ENCODE peak calls at places on chromosomes 6 and 20, in eight cellular contexts. One of them, this sample, is unnamed.

GRCh38 chr6:13614126-13614925 is 809 bp upstream of the NOL7 start:
- DNase-seq in foreskin fibroblast: peak; percentile 30
- DNase-seq in endothelial cell of umbilical vein: no peak
- DNase-seq in choroid plexus epithelial cell: peak; percentile 52
- DNase-seq in mucosa of descending colon: peak; percentile 76
- DNase-seq in lung: peak; percentile 42
- DNase-seq in CD8-positive, alpha-beta T cell: peak; percentile 35
- DNase-seq in neural progenitor cell: peak; percentile 73
- DNase-seq in this sample: no peak

GRCh38 chr6:139380168-139380567 is 5.7 kb upstream of the CITED2 start:
- DNase-seq in foreskin fibroblast: no peak
- DNase-seq in endothelial cell of umbilical vein: no peak
- DNase-seq in choroid plexus epithelial cell: no peak
- DNase-seq in mucosa of descending colon: no peak
- DNase-seq in lung: no peak
- DNase-seq in CD8-positive, alpha-beta T cell: no peak
- DNase-seq in neural progenitor cell: no peak
- DNase-seq in this sample: no peak

GRCh38 chr6:160261991-160262718 is 3.5 kb upstream of the SLC22A2 start:
- DNase-seq in foreskin fibroblast: no peak
- DNase-seq in endothelial cell of umbilical vein: no peak
- DNase-seq in choroid plexus epithelial cell: peak; percentile 63
- DNase-seq in mucosa of descending colon: no peak
- DNase-seq in lung: no peak
- DNase-seq in CD8-positive, alpha-beta T cell: no peak
- DNase-seq in neural progenitor cell: no peak
- DNase-seq in this sample: no peak

GRCh38 chr20:17625246-17626051 is 55.6 kb downstream of the DSTN start:
- DNase-seq in foreskin fibroblast: no peak
- DNase-seq in endothelial cell of umbilical vein: no peak
- DNase-seq in choroid plexus epithelial cell: no peak
- DNase-seq in mucosa of descending colon: peak; percentile 52
- DNase-seq in lung: no peak
- DNase-seq in CD8-positive, alpha-beta T cell: no peak
- DNase-seq in neural progenitor cell: no peak
- DNase-seq in this sample: no peak

GRCh38 chr20:56722042-56722441 is 92.9 kb downstream of the TFAP2C start:
- DNase-seq in foreskin fibroblast: no peak
- DNase-seq in endothelial cell of umbilical vein: no peak
- DNase-seq in choroid plexus epithelial cell: no peak
- DNase-seq in mucosa of descending colon: no peak
- DNase-seq in lung: no peak
- DNase-seq in CD8-positive, alpha-beta T cell: no peak
- DNase-seq in neural progenitor cell: no peak
- DNase-seq in this sample: no peak

GRCh38 chr6:18045507-18045906 is 58.1 kb upstream of the KIF13A start:
- DNase-seq in foreskin fibroblast: no peak
- DNase-seq in endothelial cell of umbilical vein: no peak
- DNase-seq in choroid plexus epithelial cell: no peak
- DNase-seq in mucosa of descending colon: no peak
- DNase-seq in lung: no peak
- DNase-seq in CD8-positive, alpha-beta T cell: no peak
- DNase-seq in neural progenitor cell: no peak
- DNase-seq in this sample: no peak

GRCh38 chr6:71533939-71534379 is 245.3 kb downstream of the OGFRL1 start:
- DNase-seq in foreskin fibroblast: no peak
- DNase-seq in endothelial cell of umbilical vein: peak; percentile 36
- DNase-seq in choroid plexus epithelial cell: peak; percentile 65
- DNase-seq in mucosa of descending colon: no peak
- DNase-seq in lung: no peak
- DNase-seq in CD8-positive, alpha-beta T cell: no peak
- DNase-seq in neural progenitor cell: no peak
- DNase-seq in this sample: no peak

GRCh38 chr20:32205502-32206382 is 1.8 kb downstream of the PLAGL2 start:
- DNase-seq in foreskin fibroblast: no peak
- DNase-seq in endothelial cell of umbilical vein: no peak
- DNase-seq in choroid plexus epithelial cell: peak; percentile 48
- DNase-seq in mucosa of descending colon: no peak
- DNase-seq in lung: no peak
- DNase-seq in CD8-positive, alpha-beta T cell: no peak
- DNase-seq in neural progenitor cell: peak; percentile 59
- DNase-seq in this sample: no peak

GRCh38 chr6:117605169-117605826 is 3.0 kb upstream of the GOPC start:
- DNase-seq in foreskin fibroblast: peak; percentile 64
- DNase-seq in endothelial cell of umbilical vein: peak; percentile 78
- DNase-seq in choroid plexus epithelial cell: peak; percentile 94
- DNase-seq in mucosa of descending colon: no peak
- DNase-seq in lung: no peak
- DNase-seq in CD8-positive, alpha-beta T cell: peak; percentile 43
- DNase-seq in neural progenitor cell: peak; percentile 66
- DNase-seq in this sample: peak; percentile 47

GRCh38 chr20:3701061-3701998 is 11.1 kb downstream of the SIGLEC1 start:
- DNase-seq in foreskin fibroblast: no peak
- DNase-seq in endothelial cell of umbilical vein: no peak
- DNase-seq in choroid plexus epithelial cell: no peak
- DNase-seq in mucosa of descending colon: no peak
- DNase-seq in lung: no peak
- DNase-seq in CD8-positive, alpha-beta T cell: no peak
- DNase-seq in neural progenitor cell: no peak
- DNase-seq in this sample: no peak

GRCh38 chr6:43228951-43229802 is at the start of gene DNPH1:
- DNase-seq in foreskin fibroblast: peak; percentile 65
- DNase-seq in endothelial cell of umbilical vein: peak; percentile 70
- DNase-seq in choroid plexus epithelial cell: peak; percentile 63
- DNase-seq in mucosa of descending colon: peak; percentile 82
- DNase-seq in lung: peak; percentile 76
- DNase-seq in CD8-positive, alpha-beta T cell: peak; percentile 74
- DNase-seq in neural progenitor cell: peak; percentile 90
- DNase-seq in this sample: no peak

GRCh38 chr6:1027109-1027794 is 284.6 kb upstream of the FOXQ1 start:
- DNase-seq in foreskin fibroblast: peak; percentile 87
- DNase-seq in endothelial cell of umbilical vein: no peak
- DNase-seq in choroid plexus epithelial cell: peak; percentile 74
- DNase-seq in mucosa of descending colon: no peak
- DNase-seq in lung: no peak
- DNase-seq in CD8-positive, alpha-beta T cell: no peak
- DNase-seq in neural progenitor cell: no peak
- DNase-seq in this sample: no peak

GRCh38 chr6:153780011-153780410 is 259.0 kb upstream of the OPRM1 start:
- DNase-seq in foreskin fibroblast: no peak
- DNase-seq in endothelial cell of umbilical vein: no peak
- DNase-seq in choroid plexus epithelial cell: no peak
- DNase-seq in mucosa of descending colon: no peak
- DNase-seq in lung: no peak
- DNase-seq in CD8-positive, alpha-beta T cell: no peak
- DNase-seq in neural progenitor cell: no peak
- DNase-seq in this sample: no peak

GRCh38 chr20:5612476-5613291 is 137.5 kb upstream of the SHLD1 start:
- DNase-seq in foreskin fibroblast: peak; percentile 9
- DNase-seq in endothelial cell of umbilical vein: peak; percentile 55
- DNase-seq in choroid plexus epithelial cell: no peak
- DNase-seq in mucosa of descending colon: no peak
- DNase-seq in lung: no peak
- DNase-seq in CD8-positive, alpha-beta T cell: no peak
- DNase-seq in neural progenitor cell: no peak
- DNase-seq in this sample: no peak

GRCh38 chr6:168407842-168408241 is 33.1 kb upstream of the SMOC2 start:
- DNase-seq in foreskin fibroblast: no peak
- DNase-seq in endothelial cell of umbilical vein: no peak
- DNase-seq in choroid plexus epithelial cell: no peak
- DNase-seq in mucosa of descending colon: no peak
- DNase-seq in lung: no peak
- DNase-seq in CD8-positive, alpha-beta T cell: no peak
- DNase-seq in neural progenitor cell: no peak
- DNase-seq in this sample: no peak

GRCh38 chr6:109714156-109714555 is 23.1 kb downstream of the FIG4 start:
- DNase-seq in foreskin fibroblast: no peak
- DNase-seq in endothelial cell of umbilical vein: no peak
- DNase-seq in choroid plexus epithelial cell: no peak
- DNase-seq in mucosa of descending colon: no peak
- DNase-seq in lung: no peak
- DNase-seq in CD8-positive, alpha-beta T cell: no peak
- DNase-seq in neural progenitor cell: no peak
- DNase-seq in this sample: no peak

DNA sequence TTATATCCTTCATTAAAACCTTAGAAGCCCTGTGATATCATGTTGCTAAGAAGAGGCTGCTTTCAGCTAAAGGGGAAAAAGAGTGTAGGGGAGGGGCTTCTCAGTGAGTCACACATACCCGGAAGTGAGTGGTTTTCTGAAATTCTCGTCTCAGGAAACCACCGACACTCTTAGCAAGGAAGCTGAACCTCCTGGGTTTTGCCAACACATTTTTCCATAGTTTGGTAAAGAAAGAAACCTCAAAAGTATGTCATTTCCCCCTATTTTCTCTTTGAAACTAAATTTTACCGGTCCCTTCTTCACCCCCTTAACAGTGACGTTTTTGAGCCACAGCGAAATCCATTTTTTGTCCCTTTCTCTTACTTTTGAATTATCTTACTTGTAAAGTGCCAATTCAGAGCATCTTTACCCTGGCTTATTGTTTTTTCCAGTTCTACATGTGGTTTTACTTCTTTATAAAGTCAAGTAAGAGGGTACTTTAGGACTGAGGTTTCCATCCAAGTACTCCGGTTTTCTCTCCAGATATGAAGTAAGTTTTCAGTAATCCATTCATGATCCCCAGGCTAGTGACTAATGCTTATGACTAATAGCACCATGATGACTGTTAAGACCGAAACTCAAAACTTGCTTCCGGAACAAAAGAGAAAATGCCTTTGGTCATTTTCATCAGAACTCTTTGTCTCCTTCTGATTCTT is 219.3 kb downstream of the ARHGAP18 start:
- DNase-seq in foreskin fibroblast: peak; percentile 94
- DNase-seq in endothelial cell of umbilical vein: peak; percentile 95
- DNase-seq in choroid plexus epithelial cell: peak; percentile 99
- DNase-seq in mucosa of descending colon: no peak
- DNase-seq in lung: peak; percentile 49
- DNase-seq in CD8-positive, alpha-beta T cell: peak; percentile 63
- DNase-seq in neural progenitor cell: no peak
- DNase-seq in this sample: peak; percentile 93
- H3K4me3 ChIP-seq in foreskin fibroblast: peak overlapping the region; percentile 68
- H3K4me3 ChIP-seq in endothelial cell of umbilical vein: peak overlapping the region; percentile 83
- H3K4me3 ChIP-seq in choroid plexus epithelial cell: peak overlapping the region; percentile 35
- H3K4me3 ChIP-seq in mucosa of descending colon: no peak overlapping the region
- H3K4me3 ChIP-seq in lung: no peak overlapping the region
- H3K4me3 ChIP-seq in CD8-positive, alpha-beta T cell: peak overlapping the region; percentile 9
- H3K4me3 ChIP-seq in neural progenitor cell: no peak overlapping the region
- H3K4me3 ChIP-seq in this sample: peak overlapping the region; percentile 30

GRCh38 chr6:34146021-34146782 is at the start of gene GRM4:
- DNase-seq in foreskin fibroblast: no peak
- DNase-seq in endothelial cell of umbilical vein: no peak
- DNase-seq in choroid plexus epithelial cell: no peak
- DNase-seq in mucosa of descending colon: peak; percentile 10
- DNase-seq in lung: no peak
- DNase-seq in CD8-positive, alpha-beta T cell: no peak
- DNase-seq in neural progenitor cell: no peak
- DNase-seq in this sample: no peak
- TF ChIP-seq CTCF in foreskin fibroblast: no peak
- TF ChIP-seq CTCF in endothelial cell of umbilical vein: no peak
- TF ChIP-seq CTCF in choroid plexus epithelial cell: no peak
- TF ChIP-seq CTCF in mucosa of descending colon: no peak
- TF ChIP-seq CTCF in lung: no peak
- TF ChIP-seq CTCF in CD8-positive, alpha-beta T cell: no peak
- TF ChIP-seq CTCF in neural progenitor cell: no peak
- TF ChIP-seq CTCF in this sample: peak; percentile 0

GRCh38 chr20:16574656-16575355 is 1.6 kb upstream of the KIF16B start:
- DNase-seq in foreskin fibroblast: peak; percentile 72
- DNase-seq in endothelial cell of umbilical vein: peak; percentile 83
- DNase-seq in choroid plexus epithelial cell: peak; percentile 83
- DNase-seq in mucosa of descending colon: peak; percentile 95
- DNase-seq in lung: peak; percentile 87
- DNase-seq in CD8-positive, alpha-beta T cell: peak; percentile 74
- DNase-seq in neural progenitor cell: peak; percentile 89
- DNase-seq in this sample: no peak
- H3K4me3 ChIP-seq in foreskin fibroblast: peak overlapping the region; percentile 59
- H3K4me3 ChIP-seq in endothelial cell of umbilical vein: peak overlapping the region; percentile 67
- H3K4me3 ChIP-seq in choroid plexus epithelial cell: peak overlapping the region; percentile 70
- H3K4me3 ChIP-seq in mucosa of descending colon: no peak overlapping the region
- H3K4me3 ChIP-seq in lung: peak overlapping the region; percentile 42
- H3K4me3 ChIP-seq in CD8-positive, alpha-beta T cell: peak overlapping the region; percentile 54
- H3K4me3 ChIP-seq in neural progenitor cell: peak overlapping the region; percentile 56
- H3K4me3 ChIP-seq in this sample: peak overlapping the region; percentile 55

GRCh38 chr6:156875062-156875461 is 97.9 kb downstream of the ARID1B start:
- DNase-seq in foreskin fibroblast: no peak
- DNase-seq in endothelial cell of umbilical vein: no peak
- DNase-seq in choroid plexus epithelial cell: no peak
- DNase-seq in mucosa of descending colon: no peak
- DNase-seq in lung: no peak
- DNase-seq in CD8-positive, alpha-beta T cell: no peak
- DNase-seq in neural progenitor cell: no peak
- DNase-seq in this sample: no peak

GRCh38 chr6:156878688-156879087 is 101.5 kb downstream of the ARID1B start:
- DNase-seq in foreskin fibroblast: no peak
- DNase-seq in endothelial cell of umbilical vein: no peak
- DNase-seq in choroid plexus epithelial cell: no peak
- DNase-seq in mucosa of descending colon: no peak
- DNase-seq in lung: no peak
- DNase-seq in CD8-positive, alpha-beta T cell: no peak
- DNase-seq in neural progenitor cell: no peak
- DNase-seq in this sample: no peak

GRCh38 chr6:156877126-156877863 is 100.1 kb downstream of the ARID1B start:
- DNase-seq in foreskin fibroblast: no peak
- DNase-seq in endothelial cell of umbilical vein: no peak
- DNase-seq in choroid plexus epithelial cell: no peak
- DNase-seq in mucosa of descending colon: no peak
- DNase-seq in lung: no peak
- DNase-seq in CD8-positive, alpha-beta T cell: no peak
- DNase-seq in neural progenitor cell: no peak
- DNase-seq in this sample: no peak

GRCh38 chr6:156873654-156874380 is 96.6 kb downstream of the ARID1B start:
- DNase-seq in foreskin fibroblast: no peak
- DNase-seq in endothelial cell of umbilical vein: no peak
- DNase-seq in choroid plexus epithelial cell: no peak
- DNase-seq in mucosa of descending colon: no peak
- DNase-seq in lung: no peak
- DNase-seq in CD8-positive, alpha-beta T cell: no peak
- DNase-seq in neural progenitor cell: no peak
- DNase-seq in this sample: no peak

GRCh38 chr6:156876302-156876701 is 99.1 kb downstream of the ARID1B start:
- DNase-seq in foreskin fibroblast: no peak
- DNase-seq in endothelial cell of umbilical vein: no peak
- DNase-seq in choroid plexus epithelial cell: no peak
- DNase-seq in mucosa of descending colon: no peak
- DNase-seq in lung: no peak
- DNase-seq in CD8-positive, alpha-beta T cell: no peak
- DNase-seq in neural progenitor cell: peak; percentile 52
- DNase-seq in this sample: no peak
- TF ChIP-seq CTCF in foreskin fibroblast: peak; percentile 25
- TF ChIP-seq CTCF in endothelial cell of umbilical vein: peak; percentile 34
- TF ChIP-seq CTCF in choroid plexus epithelial cell: peak; percentile 61
- TF ChIP-seq CTCF in mucosa of descending colon: no peak
- TF ChIP-seq CTCF in lung: no peak
- TF ChIP-seq CTCF in CD8-positive, alpha-beta T cell: no peak
- TF ChIP-seq CTCF in neural progenitor cell: peak; percentile 60
- TF ChIP-seq CTCF in this sample: peak; percentile 31

GRCh38 chr20:44185574-44185973 is 1.4 kb downstream of the JPH2 start:
- DNase-seq in foreskin fibroblast: no peak
- DNase-seq in endothelial cell of umbilical vein: no peak
- DNase-seq in choroid plexus epithelial cell: no peak
- DNase-seq in mucosa of descending colon: no peak
- DNase-seq in lung: no peak
- DNase-seq in CD8-positive, alpha-beta T cell: no peak
- DNase-seq in neural progenitor cell: no peak
- DNase-seq in this sample: no peak
- H3K4me3 ChIP-seq in foreskin fibroblast: no peak overlapping the region
- H3K4me3 ChIP-seq in endothelial cell of umbilical vein: no peak overlapping the region
- H3K4me3 ChIP-seq in choroid plexus epithelial cell: no peak overlapping the region
- H3K4me3 ChIP-seq in mucosa of descending colon: no peak overlapping the region
- H3K4me3 ChIP-seq in lung: no peak overlapping the region
- H3K4me3 ChIP-seq in CD8-positive, alpha-beta T cell: no peak overlapping the region
- H3K4me3 ChIP-seq in neural progenitor cell: no peak overlapping the region
- H3K4me3 ChIP-seq in this sample: no peak overlapping the region

GRCh38 chr6:68709882-68710281 is 74.8 kb downstream of the ADGRB3 start:
- DNase-seq in foreskin fibroblast: no peak
- DNase-seq in endothelial cell of umbilical vein: no peak
- DNase-seq in choroid plexus epithelial cell: no peak
- DNase-seq in mucosa of descending colon: no peak
- DNase-seq in lung: no peak
- DNase-seq in CD8-positive, alpha-beta T cell: no peak
- DNase-seq in neural progenitor cell: peak; percentile 2
- DNase-seq in this sample: no peak
- TF ChIP-seq CTCF in foreskin fibroblast: no peak
- TF ChIP-seq CTCF in endothelial cell of umbilical vein: no peak
- TF ChIP-seq CTCF in choroid plexus epithelial cell: no peak
- TF ChIP-seq CTCF in mucosa of descending colon: no peak
- TF ChIP-seq CTCF in lung: no peak
- TF ChIP-seq CTCF in CD8-positive, alpha-beta T cell: no peak
- TF ChIP-seq CTCF in neural progenitor cell: no peak
- TF ChIP-seq CTCF in this sample: no peak